ENCODE peak calls at places on chromosome 7, in seven cellular contexts. One of them, this sample, is unnamed.

GRCh38 chr7:885893-886625 is 9.7 kb downstream of the GET4 start:
- DNase-seq in psoas muscle: peak; percentile 45
- DNase-seq in cardiac fibroblast: no peak
- DNase-seq in AG09309: no peak
- DNase-seq in PC-3: no peak
- DNase-seq in osteocyte: no peak
- DNase-seq in AG09319: no peak
- DNase-seq in this sample: no peak

GRCh38 chr7:20744913-20745587 is 41.6 kb downstream of the SP8 start:
- DNase-seq in psoas muscle: no peak
- DNase-seq in cardiac fibroblast: no peak
- DNase-seq in AG09309: no peak
- DNase-seq in PC-3: peak; percentile 55
- DNase-seq in osteocyte: no peak
- DNase-seq in AG09319: no peak
- DNase-seq in this sample: no peak

GRCh38 chr7:90966346-90966745 is 297.9 kb upstream of the FZD1 start:
- DNase-seq in psoas muscle: no peak
- DNase-seq in cardiac fibroblast: no peak
- DNase-seq in AG09309: no peak
- DNase-seq in PC-3: no peak
- DNase-seq in osteocyte: no peak
- DNase-seq in AG09319: no peak
- DNase-seq in this sample: no peak

GRCh38 chr7:8594115-8594514 is 160.7 kb downstream of the NXPH1 start:
- DNase-seq in psoas muscle: no peak
- DNase-seq in cardiac fibroblast: no peak
- DNase-seq in AG09309: no peak
- DNase-seq in PC-3: no peak
- DNase-seq in osteocyte: no peak
- DNase-seq in AG09319: no peak
- DNase-seq in this sample: no peak

GRCh38 chr7:133434246-133434865 is 181.5 kb downstream of the EXOC4 start:
- DNase-seq in psoas muscle: no peak
- DNase-seq in cardiac fibroblast: peak; percentile 65
- DNase-seq in AG09309: no peak
- DNase-seq in PC-3: peak; percentile 30
- DNase-seq in osteocyte: no peak
- DNase-seq in AG09319: peak; percentile 30
- DNase-seq in this sample: peak; percentile 19

GRCh38 chr7:27133409-27134157 is 3.0 kb upstream of the HOXA4 start:
- DNase-seq in psoas muscle: no peak
- DNase-seq in cardiac fibroblast: no peak
- DNase-seq in AG09309: no peak
- DNase-seq in PC-3: no peak
- DNase-seq in osteocyte: no peak
- DNase-seq in AG09319: no peak
- DNase-seq in this sample: no peak

GRCh38 chr7:960269-960871 is 5.9 kb upstream of the ADAP1 start:
- DNase-seq in psoas muscle: no peak
- DNase-seq in cardiac fibroblast: no peak
- DNase-seq in AG09309: no peak
- DNase-seq in PC-3: no peak
- DNase-seq in osteocyte: no peak
- DNase-seq in AG09319: no peak
- DNase-seq in this sample: no peak

GRCh38 chr7:82358923-82359322 is 84.7 kb downstream of the CACNA2D1 start:
- DNase-seq in psoas muscle: no peak
- DNase-seq in cardiac fibroblast: no peak
- DNase-seq in AG09309: no peak
- DNase-seq in PC-3: no peak
- DNase-seq in osteocyte: no peak
- DNase-seq in AG09319: no peak
- DNase-seq in this sample: no peak

GRCh38 chr7:55441668-55442305 is 76.7 kb downstream of the LANCL2 start:
- DNase-seq in psoas muscle: no peak
- DNase-seq in cardiac fibroblast: peak; percentile 58
- DNase-seq in AG09309: peak; percentile 60
- DNase-seq in PC-3: no peak
- DNase-seq in osteocyte: no peak
- DNase-seq in AG09319: peak; percentile 29
- DNase-seq in this sample: no peak

DNA sequence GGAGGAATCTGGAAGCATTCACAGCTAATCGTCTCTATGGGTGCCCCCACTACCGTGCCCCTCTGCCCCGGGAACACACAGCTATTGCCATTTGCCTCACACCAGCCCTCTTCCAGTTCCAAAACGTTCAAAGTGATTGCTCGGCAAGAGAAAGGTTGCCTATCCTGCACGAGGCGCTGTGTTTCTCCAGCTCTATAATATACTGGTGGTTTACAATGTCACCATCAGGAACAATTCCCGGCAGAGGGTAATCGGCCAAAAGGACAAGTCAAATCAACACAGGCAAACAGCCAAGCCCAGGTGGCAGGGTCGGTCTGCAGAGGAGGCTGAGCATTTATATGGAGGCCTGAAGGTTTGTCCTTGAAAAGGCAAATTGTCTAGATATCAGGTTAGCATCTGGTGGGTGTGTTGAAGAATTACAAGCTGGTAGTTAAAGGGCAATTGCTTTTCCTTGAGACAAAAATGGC is 29.2 kb upstream of the TNS3 start:
- DNase-seq in psoas muscle: no peak
- DNase-seq in cardiac fibroblast: no peak
- DNase-seq in AG09309: no peak
- DNase-seq in PC-3: no peak
- DNase-seq in osteocyte: no peak
- DNase-seq in AG09319: no peak
- DNase-seq in this sample: no peak
- TF ChIP-seq CTCF in psoas muscle: no peak
- TF ChIP-seq CTCF in cardiac fibroblast: no peak
- TF ChIP-seq CTCF in AG09309: peak; percentile 5
- TF ChIP-seq CTCF in PC-3: no peak
- TF ChIP-seq CTCF in osteocyte: no peak
- TF ChIP-seq CTCF in AG09319: no peak
- TF ChIP-seq CTCF in this sample: no peak

DNA sequence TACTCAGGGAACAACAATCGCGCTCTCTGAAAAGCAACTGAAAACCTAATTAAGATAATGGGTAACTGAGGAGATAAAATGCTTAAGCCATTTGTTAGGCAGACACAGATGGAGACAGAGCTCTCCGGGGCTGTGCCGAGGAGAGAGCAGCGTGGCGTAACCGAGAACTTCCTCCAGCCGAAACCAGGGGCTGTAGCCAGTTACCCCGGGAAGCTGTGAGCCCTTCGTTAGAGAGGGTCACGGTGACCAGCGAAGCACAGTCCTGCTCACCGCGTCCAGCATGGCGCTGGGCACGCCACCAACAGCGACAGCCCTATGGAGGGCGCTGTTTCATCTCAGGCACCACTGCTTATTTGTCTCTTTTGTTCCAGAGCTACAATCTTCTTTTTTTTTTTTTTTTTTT is 16.1 kb downstream of the PAPOLB start:
- DNase-seq in psoas muscle: no peak
- DNase-seq in cardiac fibroblast: peak; percentile 58
- DNase-seq in AG09309: no peak
- DNase-seq in PC-3: no peak
- DNase-seq in osteocyte: no peak
- DNase-seq in AG09319: no peak
- DNase-seq in this sample: no peak
- TF ChIP-seq CTCF in psoas muscle: no peak
- TF ChIP-seq CTCF in cardiac fibroblast: peak; percentile 41
- TF ChIP-seq CTCF in AG09309: peak; percentile 23
- TF ChIP-seq CTCF in PC-3: peak; percentile 14
- TF ChIP-seq CTCF in osteocyte: no peak
- TF ChIP-seq CTCF in AG09319: peak; percentile 53
- TF ChIP-seq CTCF in this sample: no peak

GRCh38 chr7:71615017-71615416 is 483.1 kb downstream of the GALNT17 start:
- DNase-seq in psoas muscle: peak; percentile 74
- DNase-seq in cardiac fibroblast: no peak
- DNase-seq in AG09309: no peak
- DNase-seq in PC-3: no peak
- DNase-seq in osteocyte: no peak
- DNase-seq in AG09319: no peak
- DNase-seq in this sample: no peak
- TF ChIP-seq CTCF in psoas muscle: peak; percentile 16
- TF ChIP-seq CTCF in cardiac fibroblast: no peak
- TF ChIP-seq CTCF in AG09309: no peak
- TF ChIP-seq CTCF in PC-3: no peak
- TF ChIP-seq CTCF in osteocyte: no peak
- TF ChIP-seq CTCF in AG09319: no peak
- TF ChIP-seq CTCF in this sample: no peak

DNA sequence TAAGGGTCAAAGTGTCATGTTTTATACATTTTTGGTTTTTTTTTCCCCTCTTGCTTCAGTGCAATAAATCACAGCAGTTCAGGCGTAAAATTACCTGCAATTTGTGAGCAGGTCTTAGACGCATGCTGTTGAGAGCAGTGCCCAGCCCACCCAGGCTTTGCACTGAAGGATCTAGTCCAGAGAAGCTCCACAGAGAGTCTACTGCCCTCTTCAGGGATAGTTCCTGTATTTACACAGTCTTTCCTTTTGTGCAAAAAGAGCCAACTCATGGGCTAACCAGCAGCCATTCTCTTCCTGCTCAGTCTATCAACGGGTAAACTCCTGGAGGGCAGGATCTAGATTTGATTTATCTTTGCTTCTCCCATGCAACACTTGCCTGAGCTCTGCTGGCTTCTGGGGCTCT is 82.2 kb upstream of the NAMPT start:
- DNase-seq in psoas muscle: no peak
- DNase-seq in cardiac fibroblast: peak; percentile 48
- DNase-seq in AG09309: no peak
- DNase-seq in PC-3: peak; percentile 57
- DNase-seq in osteocyte: no peak
- DNase-seq in AG09319: no peak
- DNase-seq in this sample: peak; percentile 29
- TF ChIP-seq CTCF in psoas muscle: no peak
- TF ChIP-seq CTCF in cardiac fibroblast: peak; percentile 44
- TF ChIP-seq CTCF in AG09309: peak; percentile 43
- TF ChIP-seq CTCF in PC-3: peak; percentile 66
- TF ChIP-seq CTCF in osteocyte: peak; percentile 14
- TF ChIP-seq CTCF in AG09319: peak; percentile 21
- TF ChIP-seq CTCF in this sample: peak; percentile 15

GRCh38 chr7:77368974-77369373 is 47.2 kb downstream of the GSAP start:
- DNase-seq in psoas muscle: no peak
- DNase-seq in cardiac fibroblast: peak; percentile 42
- DNase-seq in AG09309: no peak
- DNase-seq in PC-3: peak; percentile 41
- DNase-seq in osteocyte: no peak
- DNase-seq in AG09319: no peak
- DNase-seq in this sample: no peak
- TF ChIP-seq CTCF in psoas muscle: no peak
- TF ChIP-seq CTCF in cardiac fibroblast: peak; percentile 19
- TF ChIP-seq CTCF in AG09309: peak; percentile 17
- TF ChIP-seq CTCF in PC-3: peak; percentile 54
- TF ChIP-seq CTCF in osteocyte: peak; percentile 30
- TF ChIP-seq CTCF in AG09319: no peak
- TF ChIP-seq CTCF in this sample: peak; percentile 7

GRCh38 chr7:100614308-100614861 is 2.0 kb downstream of the MOSPD3 start:
- DNase-seq in psoas muscle: no peak
- DNase-seq in cardiac fibroblast: no peak
- DNase-seq in AG09309: no peak
- DNase-seq in PC-3: no peak
- DNase-seq in osteocyte: no peak
- DNase-seq in AG09319: no peak
- DNase-seq in this sample: no peak
- TF ChIP-seq CTCF in psoas muscle: no peak
- TF ChIP-seq CTCF in cardiac fibroblast: no peak
- TF ChIP-seq CTCF in AG09309: no peak
- TF ChIP-seq CTCF in PC-3: no peak
- TF ChIP-seq CTCF in osteocyte: no peak
- TF ChIP-seq CTCF in AG09319: no peak
- TF ChIP-seq CTCF in this sample: no peak

This sample was measured in GM10248.